ENCODE peak calls at places on chromosomes 12 and 14, in seven cellular contexts. One of them, this sample, is unnamed.

GRCh38 chr12:93925585-93925984 is 222.8 kb upstream of the PLXNC1 start:
- DNase-seq in psoas muscle: no peak
- DNase-seq in fibroblast of pulmonary artery: no peak
- DNase-seq in cardiac muscle cell: no peak
- DNase-seq in aorta: no peak
- DNase-seq in AG09309: no peak
- DNase-seq in right lobe of liver: no peak
- DNase-seq in this sample: no peak

GRCh38 chr14:58898655-58899316 is 261.0 kb downstream of the DACT1 start:
- DNase-seq in right lobe of liver: no peak
- DNase-seq in cardiac muscle cell: peak; percentile 91
- DNase-seq in psoas muscle: no peak
- DNase-seq in aorta: no peak
- DNase-seq in AG09309: peak; percentile 94
- DNase-seq in fibroblast of pulmonary artery: peak; percentile 94
- DNase-seq in this sample: no peak

GRCh38 chr12:91327889-91328288 is 145.3 kb upstream of the DCN start:
- DNase-seq in right lobe of liver: no peak
- DNase-seq in fibroblast of pulmonary artery: peak; percentile 28
- DNase-seq in psoas muscle: no peak
- DNase-seq in AG09309: peak; percentile 63
- DNase-seq in cardiac muscle cell: peak; percentile 61
- DNase-seq in aorta: no peak
- DNase-seq in this sample: no peak

GRCh38 chr12:82097438-82097837 is 260.7 kb downstream of the CCDC59 start:
- DNase-seq in right lobe of liver: no peak
- DNase-seq in fibroblast of pulmonary artery: no peak
- DNase-seq in AG09309: no peak
- DNase-seq in cardiac muscle cell: no peak
- DNase-seq in aorta: no peak
- DNase-seq in psoas muscle: no peak
- DNase-seq in this sample: no peak

GRCh38 chr12:3669594-3669993 is 83.3 kb downstream of the CRACR2A start:
- DNase-seq in cardiac muscle cell: no peak
- DNase-seq in psoas muscle: no peak
- DNase-seq in right lobe of liver: no peak
- DNase-seq in aorta: no peak
- DNase-seq in AG09309: no peak
- DNase-seq in fibroblast of pulmonary artery: no peak
- DNase-seq in this sample: no peak

GRCh38 chr14:72743626-72744025 is 150.3 kb downstream of the DPF3 start:
- DNase-seq in cardiac muscle cell: no peak
- DNase-seq in psoas muscle: no peak
- DNase-seq in fibroblast of pulmonary artery: peak; percentile 35
- DNase-seq in aorta: no peak
- DNase-seq in AG09309: no peak
- DNase-seq in right lobe of liver: no peak
- DNase-seq in this sample: no peak

GRCh38 chr12:12870454-12870853 is 20.9 kb upstream of the GPRC5A start:
- DNase-seq in psoas muscle: no peak
- DNase-seq in AG09309: peak; percentile 99
- DNase-seq in cardiac muscle cell: peak; percentile 76
- DNase-seq in right lobe of liver: no peak
- DNase-seq in fibroblast of pulmonary artery: peak; percentile 89
- DNase-seq in aorta: no peak
- DNase-seq in this sample: no peak

GRCh38 chr12:25866586-25867378 is 91.7 kb upstream of the RASSF8 start:
- DNase-seq in aorta: no peak
- DNase-seq in right lobe of liver: no peak
- DNase-seq in fibroblast of pulmonary artery: no peak
- DNase-seq in psoas muscle: no peak
- DNase-seq in AG09309: peak; percentile 45
- DNase-seq in cardiac muscle cell: no peak
- DNase-seq in this sample: no peak

GRCh38 chr12:28051516-28052456 is 79.3 kb upstream of the PTHLH start:
- DNase-seq in AG09309: peak; percentile 48
- DNase-seq in fibroblast of pulmonary artery: peak; percentile 89
- DNase-seq in aorta: no peak
- DNase-seq in right lobe of liver: no peak
- DNase-seq in psoas muscle: no peak
- DNase-seq in cardiac muscle cell: peak; percentile 91
- DNase-seq in this sample: no peak

GRCh38 chr12:121804417-121805111 is 755 bp downstream of the SETD1B start:
- DNase-seq in psoas muscle: peak; percentile 66
- DNase-seq in fibroblast of pulmonary artery: no peak
- DNase-seq in AG09309: no peak
- DNase-seq in aorta: peak; percentile 61
- DNase-seq in right lobe of liver: peak; percentile 56
- DNase-seq in cardiac muscle cell: peak; percentile 32
- DNase-seq in this sample: no peak

GRCh38 chr12:27424631-27425230 is 21.8 kb upstream of the SMCO2 start:
- DNase-seq in AG09309: peak; percentile 67
- DNase-seq in right lobe of liver: no peak
- DNase-seq in psoas muscle: no peak
- DNase-seq in cardiac muscle cell: peak; percentile 88
- DNase-seq in aorta: no peak
- DNase-seq in fibroblast of pulmonary artery: peak; percentile 86
- DNase-seq in this sample: no peak

GRCh38 chr14:34867199-34867598 is 8.0 kb downstream of the BAZ1A start:
- DNase-seq in AG09309: no peak
- DNase-seq in right lobe of liver: no peak
- DNase-seq in fibroblast of pulmonary artery: no peak
- DNase-seq in aorta: no peak
- DNase-seq in cardiac muscle cell: no peak
- DNase-seq in psoas muscle: no peak
- DNase-seq in this sample: no peak

GRCh38 chr12:101414533-101415119 is 7.1 kb upstream of the ARL1 start:
- DNase-seq in AG09309: peak; percentile 29
- DNase-seq in psoas muscle: no peak
- DNase-seq in right lobe of liver: no peak
- DNase-seq in fibroblast of pulmonary artery: peak; percentile 76
- DNase-seq in cardiac muscle cell: peak; percentile 71
- DNase-seq in aorta: no peak
- DNase-seq in this sample: no peak

GRCh38 chr12:109963743-109964429 is 32.3 kb downstream of the GIT2 start:
- DNase-seq in aorta: peak; percentile 60
- DNase-seq in psoas muscle: peak; percentile 62
- DNase-seq in right lobe of liver: no peak
- DNase-seq in fibroblast of pulmonary artery: peak; percentile 77
- DNase-seq in AG09309: peak; percentile 57
- DNase-seq in cardiac muscle cell: peak; percentile 84
- DNase-seq in this sample: no peak

GRCh38 chr12:72612171-72612570 is 340.0 kb downstream of the TRHDE start:
- DNase-seq in AG09309: no peak
- DNase-seq in aorta: no peak
- DNase-seq in cardiac muscle cell: no peak
- DNase-seq in fibroblast of pulmonary artery: no peak
- DNase-seq in psoas muscle: no peak
- DNase-seq in right lobe of liver: no peak
- DNase-seq in this sample: no peak

GRCh38 chr14:105300542-105301102 is at the start of gene BRF1:
- DNase-seq in right lobe of liver: peak; percentile 98
- DNase-seq in AG09309: no peak
- DNase-seq in aorta: peak; percentile 97
- DNase-seq in psoas muscle: peak; percentile 98
- DNase-seq in cardiac muscle cell: peak; percentile 96
- DNase-seq in fibroblast of pulmonary artery: peak; percentile 93
- DNase-seq in this sample: peak; percentile 96

GRCh38 chr14:68549057-68549421 is 243.8 kb downstream of the ZFP36L1 start:
- DNase-seq in AG09309: peak; percentile 72
- DNase-seq in aorta: no peak
- DNase-seq in right lobe of liver: no peak
- DNase-seq in psoas muscle: no peak
- DNase-seq in cardiac muscle cell: peak; percentile 84
- DNase-seq in fibroblast of pulmonary artery: peak; percentile 75
- DNase-seq in this sample: no peak

GRCh38 chr14:68144051-68144681 is 324.6 kb downstream of the RAD51B start:
- DNase-seq in cardiac muscle cell: peak; percentile 81
- DNase-seq in fibroblast of pulmonary artery: peak; percentile 93
- DNase-seq in right lobe of liver: no peak
- DNase-seq in AG09309: no peak
- DNase-seq in psoas muscle: peak; percentile 66
- DNase-seq in aorta: no peak
- DNase-seq in this sample: no peak

GRCh38 chr12:89160716-89161123 is 191.6 kb downstream of the DUSP6 start:
- DNase-seq in right lobe of liver: peak; percentile 42
- DNase-seq in fibroblast of pulmonary artery: peak; percentile 70
- DNase-seq in cardiac muscle cell: peak; percentile 63
- DNase-seq in AG09309: peak; percentile 64
- DNase-seq in psoas muscle: peak; percentile 50
- DNase-seq in aorta: peak; percentile 73
- DNase-seq in this sample: peak; percentile 80

GRCh38 chr14:104403421-104404220 is 175.9 kb upstream of the C14orf180 start:
- DNase-seq in fibroblast of pulmonary artery: no peak
- DNase-seq in AG09309: no peak
- DNase-seq in psoas muscle: no peak
- DNase-seq in cardiac muscle cell: no peak
- DNase-seq in right lobe of liver: no peak
- DNase-seq in aorta: no peak
- DNase-seq in this sample: no peak

GRCh38 chr14:50260072-50260471 is 28.7 kb upstream of the SOS2 start:
- DNase-seq in cardiac muscle cell: no peak
- DNase-seq in fibroblast of pulmonary artery: no peak
- DNase-seq in aorta: no peak
- DNase-seq in psoas muscle: no peak
- DNase-seq in right lobe of liver: no peak
- DNase-seq in AG09309: no peak
- DNase-seq in this sample: no peak

GRCh38 chr14:54713364-54713763 is 146.4 kb downstream of the SAMD4A start:
- DNase-seq in right lobe of liver: no peak
- DNase-seq in aorta: no peak
- DNase-seq in fibroblast of pulmonary artery: peak; percentile 35
- DNase-seq in psoas muscle: no peak
- DNase-seq in AG09309: no peak
- DNase-seq in cardiac muscle cell: peak; percentile 64
- DNase-seq in this sample: no peak

GRCh38 chr14:54712371-54712998 is 145.6 kb downstream of the SAMD4A start:
- DNase-seq in cardiac muscle cell: peak; percentile 26
- DNase-seq in AG09309: no peak
- DNase-seq in right lobe of liver: no peak
- DNase-seq in psoas muscle: no peak
- DNase-seq in fibroblast of pulmonary artery: peak; percentile 53
- DNase-seq in aorta: no peak
- DNase-seq in this sample: no peak

GRCh38 chr14:54715811-54716210 is 148.9 kb downstream of the SAMD4A start:
- DNase-seq in aorta: no peak
- DNase-seq in cardiac muscle cell: no peak
- DNase-seq in right lobe of liver: no peak
- DNase-seq in AG09309: no peak
- DNase-seq in fibroblast of pulmonary artery: no peak
- DNase-seq in psoas muscle: no peak
- DNase-seq in this sample: no peak

GRCh38 chr14:54718046-54718445 is 151.1 kb downstream of the SAMD4A start:
- DNase-seq in cardiac muscle cell: no peak
- DNase-seq in fibroblast of pulmonary artery: no peak
- DNase-seq in aorta: no peak
- DNase-seq in AG09309: no peak
- DNase-seq in right lobe of liver: no peak
- DNase-seq in psoas muscle: no peak
- DNase-seq in this sample: no peak

DNA sequence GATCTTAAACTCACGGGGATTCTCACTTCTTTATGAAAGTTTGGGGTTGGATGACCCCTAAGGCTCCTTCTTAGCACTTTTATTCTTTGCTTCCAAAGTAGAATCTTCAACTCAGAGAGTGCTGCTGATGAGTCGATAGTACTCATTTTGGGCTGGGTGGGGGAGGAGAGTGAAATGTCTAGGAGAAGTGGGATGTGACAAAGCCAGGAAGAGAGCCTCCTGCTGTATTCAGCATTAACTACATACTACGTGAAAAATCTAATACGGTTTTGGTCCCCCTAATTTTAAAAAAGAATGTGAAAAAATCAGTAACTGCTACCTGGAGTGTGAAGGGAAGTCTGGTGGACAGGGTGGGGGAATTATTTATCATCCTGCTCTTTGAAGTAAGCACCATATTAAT is 148.3 kb downstream of the SAMD4A start:
- DNase-seq in aorta: no peak
- DNase-seq in right lobe of liver: no peak
- DNase-seq in fibroblast of pulmonary artery: peak; percentile 31
- DNase-seq in cardiac muscle cell: peak; percentile 37
- DNase-seq in psoas muscle: no peak
- DNase-seq in AG09309: no peak
- DNase-seq in this sample: no peak
- H3K4me3 ChIP-seq in aorta: no peak overlapping the region
- H3K4me3 ChIP-seq in right lobe of liver: no peak overlapping the region
- H3K4me3 ChIP-seq in fibroblast of pulmonary artery: no peak overlapping the region
- H3K4me3 ChIP-seq in cardiac muscle cell: no peak overlapping the region
- H3K4me3 ChIP-seq in psoas muscle: no peak overlapping the region
- H3K4me3 ChIP-seq in AG09309: no peak overlapping the region
- H3K4me3 ChIP-seq in this sample: no peak overlapping the region

GRCh38 chr12:76820888-76821482 is 57.1 kb downstream of the ZDHHC17 start:
- DNase-seq in fibroblast of pulmonary artery: peak; percentile 44
- DNase-seq in cardiac muscle cell: peak; percentile 52
- DNase-seq in right lobe of liver: no peak
- DNase-seq in aorta: peak; percentile 42
- DNase-seq in psoas muscle: no peak
- DNase-seq in AG09309: no peak
- DNase-seq in this sample: peak; percentile 18
- H3K4me3 ChIP-seq in fibroblast of pulmonary artery: no peak overlapping the region
- H3K4me3 ChIP-seq in cardiac muscle cell: no peak overlapping the region
- H3K4me3 ChIP-seq in right lobe of liver: no peak overlapping the region
- H3K4me3 ChIP-seq in aorta: no peak overlapping the region
- H3K4me3 ChIP-seq in psoas muscle: no peak overlapping the region
- H3K4me3 ChIP-seq in AG09309: no peak overlapping the region
- H3K4me3 ChIP-seq in this sample: no peak overlapping the region

DNA sequence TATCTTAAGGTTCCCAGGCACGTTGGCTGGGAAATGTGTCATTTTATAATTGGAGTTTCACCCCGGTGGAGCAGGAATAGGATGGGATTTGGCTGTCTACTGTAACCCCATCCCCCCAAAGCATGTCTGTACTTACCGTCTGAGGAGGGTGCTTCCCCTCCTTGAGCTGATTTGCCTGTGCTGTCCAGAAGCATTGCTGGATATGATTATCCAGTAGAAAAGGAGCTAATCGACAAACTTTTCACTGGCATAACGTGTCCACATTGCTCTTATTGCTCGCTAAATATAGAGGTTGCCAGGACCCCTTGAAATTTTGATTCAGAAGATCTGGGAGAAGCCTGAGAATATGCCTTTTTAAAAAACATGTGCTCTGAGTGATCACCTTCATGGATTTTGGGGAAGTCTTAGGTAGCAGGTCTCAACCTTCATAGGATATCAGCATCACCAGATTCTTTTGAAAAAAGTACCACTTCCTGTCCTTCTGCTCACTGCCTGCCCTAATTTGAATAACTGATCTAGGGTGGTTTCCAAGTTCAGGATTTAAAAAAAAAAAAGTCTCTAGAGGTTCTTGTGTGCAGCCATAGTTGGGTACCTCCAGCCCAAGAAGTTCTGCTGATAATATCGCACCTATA is 80.4 kb upstream of the KCNA1 start:
- DNase-seq in AG09309: no peak
- DNase-seq in right lobe of liver: no peak
- DNase-seq in cardiac muscle cell: no peak
- DNase-seq in aorta: no peak
- DNase-seq in fibroblast of pulmonary artery: no peak
- DNase-seq in psoas muscle: no peak
- DNase-seq in this sample: no peak
- H3K4me3 ChIP-seq in AG09309: no peak overlapping the region
- H3K4me3 ChIP-seq in right lobe of liver: no peak overlapping the region
- H3K4me3 ChIP-seq in cardiac muscle cell: no peak overlapping the region
- H3K4me3 ChIP-seq in aorta: no peak overlapping the region
- H3K4me3 ChIP-seq in fibroblast of pulmonary artery: no peak overlapping the region
- H3K4me3 ChIP-seq in psoas muscle: no peak overlapping the region
- H3K4me3 ChIP-seq in this sample: no peak overlapping the region

GRCh38 chr14:95155044-95155443 is 2.3 kb downstream of the DICER1 start:
- DNase-seq in cardiac muscle cell: no peak
- DNase-seq in fibroblast of pulmonary artery: no peak
- DNase-seq in aorta: no peak
- DNase-seq in AG09309: no peak
- DNase-seq in right lobe of liver: no peak
- DNase-seq in psoas muscle: no peak
- DNase-seq in this sample: no peak
- H3K4me3 ChIP-seq in cardiac muscle cell: no peak overlapping the region
- H3K4me3 ChIP-seq in fibroblast of pulmonary artery: peak overlapping the region; percentile 71
- H3K4me3 ChIP-seq in aorta: no peak overlapping the region
- H3K4me3 ChIP-seq in AG09309: no peak overlapping the region
- H3K4me3 ChIP-seq in right lobe of liver: no peak overlapping the region
- H3K4me3 ChIP-seq in psoas muscle: peak overlapping the region; percentile 83
- H3K4me3 ChIP-seq in this sample: no peak overlapping the region

This sample was measured in right cardiac atrium.